ENCODE peak calls at places on chromosomes 11 and 22, in seven cellular contexts. R, P, Z, X, I, B and V are unnamed samples.
A peak's percentile ranks its signal among the peaks of the same experiment; 100 is the strongest.

GRCh38 chr11:64739871-64740270 is 4.1 kb downstream of the RASGRP2 start:
- DNase-seq in R (no peak), P (no peak), Z (no peak), X (no peak), I (no peak), B (no peak), V (no peak)

GRCh38 chr11:42552786-42553185 is 759.0 kb upstream of the API5 start:
- DNase-seq in R (no peak), P (no peak), Z (no peak), X (no peak), I (no peak), B (no peak), V (no peak)

GRCh38 chr11:132942611-132943324 is 589.5 kb downstream of the OPCML start:
- DNase-seq in R (no peak), P (no peak), Z (no peak), X (no peak), I (no peak), B (no peak), V (no peak)

GRCh38 chr22:32501797-32502290 is 27.2 kb downstream of the FBXO7 start:
- DNase-seq in R (no peak), P (no peak), Z (no peak), X (no peak), I (no peak), B (no peak), V (no peak)

GRCh38 chr22:46738961-46739870 is 1.2 kb upstream of the CERK start:
- DNase-seq in R (peak; percentile 73), P (peak; percentile 52), Z (no peak), X (no peak), I (peak; percentile 89), B (no peak), V (peak; percentile 86)

GRCh38 chr11:77697865-77698264 is 60.3 kb upstream of the CLNS1A start:
- DNase-seq in R (no peak), P (no peak), Z (no peak), X (no peak), I (no peak), B (no peak), V (no peak)

GRCh38 chr22:24588370-24588755 is 4.5 kb downstream of the LRRC75B start:
- DNase-seq in R (peak; percentile 78), P (peak; percentile 41), Z (peak; percentile 80), X (no peak), I (no peak), B (no peak), V (no peak)

GRCh38 chr11:122758974-122759373 is 79.3 kb upstream of the CRTAM start:
- DNase-seq in R (no peak), P (no peak), Z (no peak), X (no peak), I (no peak), B (no peak), V (no peak)

GRCh38 chr22:47629791-47630655 is 867.6 kb downstream of the TBC1D22A start:
- DNase-seq in R (peak; percentile 3), P (no peak), Z (no peak), X (no peak), I (no peak), B (no peak), V (no peak)

GRCh38 chr11:67606150-67606476 is 623 bp upstream of the NDUFV1 start:
- DNase-seq in R (no peak), P (peak; percentile 44), Z (peak; percentile 67), X (no peak), I (no peak), B (no peak), V (no peak)

GRCh38 chr11:85718991-85719807 is 33.2 kb upstream of the CCDC89 start:
- DNase-seq in R (no peak), P (peak; percentile 20), Z (peak; percentile 66), X (no peak), I (peak; percentile 91), B (peak; percentile 44), V (no peak)

GRCh38 chr22:45612940-45613339 is 58.7 kb upstream of the ATXN10 start:
- DNase-seq in R (no peak), P (no peak), Z (no peak), X (no peak), I (no peak), B (no peak), V (no peak)

DNA sequence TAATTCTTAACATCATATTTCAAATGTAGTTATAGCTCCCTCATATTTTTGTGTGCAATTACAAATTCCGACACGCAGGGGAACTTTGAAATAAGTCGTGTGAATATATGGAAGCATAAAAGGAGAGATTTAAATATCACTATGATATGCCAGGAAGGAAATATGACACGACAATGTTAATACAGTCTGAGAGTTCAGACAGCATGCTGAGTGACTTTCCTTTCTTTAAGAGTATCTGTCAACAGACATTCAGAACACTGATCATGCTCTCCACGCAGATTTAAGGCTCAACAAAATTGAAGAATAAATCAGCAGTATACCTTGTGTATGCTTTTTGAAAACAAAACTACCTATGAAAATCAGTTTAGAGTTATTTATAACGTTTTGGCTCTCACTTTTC is 232.6 kb upstream of the CARD18 start:
- DNase-seq in R (no peak), P (no peak), Z (no peak), X (no peak), I (no peak), B (no peak), V (no peak)
- TF ChIP-seq EP300 in R (no peak), P (no peak), Z (no peak), X (no peak), I (no peak), B (no peak), V (no peak)

GRCh38 chr22:29871684-29872083 is 11.3 kb upstream of the MTMR3 start:
- DNase-seq in R (no peak), P (no peak), Z (no peak), X (no peak), I (no peak), B (no peak), V (no peak)

GRCh38 chr22:29872145-29872893 is 10.7 kb upstream of the MTMR3 start:
- DNase-seq in R (no peak), P (no peak), Z (no peak), X (no peak), I (no peak), B (no peak), V (no peak)

GRCh38 chr22:29873943-29874342 is 9.0 kb upstream of the MTMR3 start:
- DNase-seq in R (no peak), P (no peak), Z (no peak), X (no peak), I (no peak), B (no peak), V (no peak)

GRCh38 chr22:29870574-29870973 is 12.4 kb upstream of the MTMR3 start:
- DNase-seq in R (no peak), P (no peak), Z (no peak), X (no peak), I (no peak), B (no peak), V (no peak)

DNA sequence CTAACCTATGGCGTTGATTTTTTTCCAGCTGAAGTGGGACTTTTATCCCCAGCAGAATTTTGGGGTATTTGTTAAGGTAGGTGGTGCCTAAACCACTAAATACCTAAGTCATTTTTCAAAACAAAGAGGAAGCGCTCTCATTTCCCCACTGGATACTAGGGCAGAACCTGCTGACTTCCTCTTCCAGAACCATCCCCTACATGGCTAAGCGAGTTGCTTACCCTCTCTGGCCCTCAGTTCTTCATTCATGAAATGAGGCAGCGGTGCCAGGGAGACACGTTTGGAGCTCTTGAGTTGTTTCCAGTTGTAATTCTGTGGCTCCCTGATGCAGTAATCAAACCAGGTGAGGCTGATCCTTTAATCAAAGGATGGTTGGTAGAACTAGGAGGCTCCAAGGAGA is 10.0 kb upstream of the MTMR3 start:
- DNase-seq in R (no peak), P (no peak), Z (no peak), X (no peak), I (no peak), B (no peak), V (no peak)
- TF ChIP-seq POLR2A in R (no peak), P (no peak), Z (no peak), X (no peak), I (no peak), B (no peak), V (no peak)

GRCh38 chr11:8328848-8329330 is 65.2 kb upstream of the LMO1 start:
- DNase-seq in R (peak; percentile 81), P (peak; percentile 71), Z (peak; percentile 78), X (peak; percentile 84), I (peak; percentile 88), B (peak; percentile 56), V (peak; percentile 85)
- H3K4me3 ChIP-seq in R (peak overlapping the region; percentile 19), P (no peak overlapping the region), Z (no peak overlapping the region), X (no peak overlapping the region), I (peak overlapping the region; percentile 13), B (no peak overlapping the region), V (no peak overlapping the region)

GRCh38 chr11:2400069-2400760 is at the start of gene TSSC4:
- DNase-seq in R (peak; percentile 100), P (peak; percentile 100), Z (peak; percentile 100), X (peak; percentile 93), I (peak; percentile 100), B (peak; percentile 99), V (peak; percentile 100)
- TF ChIP-seq EP300 in R (peak; percentile 93), P (peak; percentile 99), Z (peak; percentile 87), X (peak; percentile 91), I (no peak), B (peak; percentile 97), V (peak; percentile 98)

GRCh38 chr11:69831985-69832384 is 12.8 kb upstream of the FGF3 start:
- DNase-seq in R (no peak), P (no peak), Z (peak; percentile 12), X (no peak), I (no peak), B (no peak), V (no peak)

GRCh38 chr11:69834251-69834650 is 15.0 kb upstream of the FGF3 start:
- DNase-seq in R (no peak), P (no peak), Z (no peak), X (no peak), I (no peak), B (no peak), V (no peak)

GRCh38 chr11:69830086-69830485 is 10.9 kb upstream of the FGF3 start:
- DNase-seq in R (no peak), P (no peak), Z (peak; percentile 34), X (no peak), I (no peak), B (no peak), V (no peak)

GRCh38 chr11:69834811-69835800 is 15.9 kb upstream of the FGF3 start:
- DNase-seq in R (no peak), P (no peak), Z (peak; percentile 36), X (no peak), I (no peak), B (no peak), V (no peak)

GRCh38 chr11:69832561-69833413 is 13.6 kb upstream of the FGF3 start:
- DNase-seq in R (no peak), P (no peak), Z (peak; percentile 57), X (no peak), I (no peak), B (no peak), V (no peak)
- TF ChIP-seq POLR2A in R (no peak), P (no peak), Z (no peak), X (no peak), I (no peak), B (no peak), V (no peak)

GRCh38 chr22:36453855-36454378 is 27.5 kb downstream of the TXN2 start:
- DNase-seq in R (no peak), P (no peak), Z (no peak), X (no peak), I (no peak), B (no peak), V (no peak)
- H3K4me3 ChIP-seq in R (peak overlapping the region; percentile 50), P (no peak overlapping the region), Z (peak overlapping the region; percentile 61), X (no peak overlapping the region), I (no peak overlapping the region), B (no peak overlapping the region), V (no peak overlapping the region)